ENCODE peak calls at places on chromosomes 11 and 22, in nine cellular contexts. One of them, this sample, is unnamed.

GRCh38 chr11:82315093-82315492 is 418.6 kb downstream of the FAM181B start:
- DNase-seq in adrenal gland: peak; percentile 63
- DNase-seq in neural progenitor cell: peak; percentile 70
- DNase-seq in AG10803: no peak
- DNase-seq in CD8-positive, alpha-beta memory T cell: no peak
- DNase-seq in transverse colon: peak; percentile 11
- DNase-seq in body of pancreas: peak; percentile 61
- DNase-seq in mesendoderm: peak; percentile 72
- DNase-seq in endodermal cell: peak; percentile 88
- DNase-seq in this sample: no peak

GRCh38 chr11:22539851-22540376 is 85.7 kb downstream of the FANCF start:
- DNase-seq in neural progenitor cell: peak; percentile 46
- DNase-seq in AG10803: peak; percentile 41
- DNase-seq in endodermal cell: no peak
- DNase-seq in mesendoderm: peak; percentile 32
- DNase-seq in adrenal gland: no peak
- DNase-seq in CD8-positive, alpha-beta memory T cell: no peak
- DNase-seq in transverse colon: no peak
- DNase-seq in body of pancreas: peak; percentile 7
- DNase-seq in this sample: no peak

GRCh38 chr22:30680998-30681770 is 13.5 kb upstream of the OSBP2 start:
- DNase-seq in neural progenitor cell: no peak
- DNase-seq in body of pancreas: no peak
- DNase-seq in CD8-positive, alpha-beta memory T cell: no peak
- DNase-seq in adrenal gland: no peak
- DNase-seq in mesendoderm: no peak
- DNase-seq in endodermal cell: no peak
- DNase-seq in AG10803: no peak
- DNase-seq in transverse colon: no peak
- DNase-seq in this sample: no peak

GRCh38 chr11:45662665-45663485 is 2.5 kb downstream of the CHST1 start:
- DNase-seq in body of pancreas: no peak
- DNase-seq in neural progenitor cell: peak; percentile 56
- DNase-seq in endodermal cell: peak; percentile 69
- DNase-seq in adrenal gland: no peak
- DNase-seq in transverse colon: no peak
- DNase-seq in AG10803: peak; percentile 85
- DNase-seq in CD8-positive, alpha-beta memory T cell: no peak
- DNase-seq in mesendoderm: peak; percentile 85
- DNase-seq in this sample: no peak

GRCh38 chr11:62553839-62554361 is 7.3 kb upstream of the AHNAK start:
- DNase-seq in adrenal gland: no peak
- DNase-seq in neural progenitor cell: no peak
- DNase-seq in CD8-positive, alpha-beta memory T cell: no peak
- DNase-seq in mesendoderm: no peak
- DNase-seq in endodermal cell: peak; percentile 55
- DNase-seq in AG10803: peak; percentile 83
- DNase-seq in body of pancreas: no peak
- DNase-seq in transverse colon: peak; percentile 62
- DNase-seq in this sample: no peak

GRCh38 chr11:91303754-91304153 is 920.9 kb upstream of the FAT3 start:
- DNase-seq in neural progenitor cell: no peak
- DNase-seq in CD8-positive, alpha-beta memory T cell: no peak
- DNase-seq in AG10803: no peak
- DNase-seq in adrenal gland: no peak
- DNase-seq in body of pancreas: no peak
- DNase-seq in transverse colon: no peak
- DNase-seq in mesendoderm: no peak
- DNase-seq in endodermal cell: no peak
- DNase-seq in this sample: no peak

GRCh38 chr22:29581799-29582198 is 886 bp upstream of the NIPSNAP1 start:
- DNase-seq in mesendoderm: no peak
- DNase-seq in endodermal cell: no peak
- DNase-seq in adrenal gland: no peak
- DNase-seq in AG10803: no peak
- DNase-seq in CD8-positive, alpha-beta memory T cell: no peak
- DNase-seq in transverse colon: peak; percentile 71
- DNase-seq in neural progenitor cell: no peak
- DNase-seq in body of pancreas: peak; percentile 50
- DNase-seq in this sample: no peak

GRCh38 chr22:43481528-43482309 is 69.9 kb downstream of the MPPED1 start:
- DNase-seq in adrenal gland: no peak
- DNase-seq in CD8-positive, alpha-beta memory T cell: no peak
- DNase-seq in AG10803: no peak
- DNase-seq in endodermal cell: peak; percentile 57
- DNase-seq in neural progenitor cell: peak; percentile 29
- DNase-seq in body of pancreas: no peak
- DNase-seq in transverse colon: no peak
- DNase-seq in mesendoderm: peak; percentile 43
- DNase-seq in this sample: no peak

GRCh38 chr11:72777755-72778278 is 16.0 kb downstream of the STARD10 start:
- DNase-seq in endodermal cell: no peak
- DNase-seq in neural progenitor cell: no peak
- DNase-seq in transverse colon: peak; percentile 37
- DNase-seq in mesendoderm: no peak
- DNase-seq in body of pancreas: peak; percentile 81
- DNase-seq in AG10803: no peak
- DNase-seq in CD8-positive, alpha-beta memory T cell: no peak
- DNase-seq in adrenal gland: peak; percentile 96
- DNase-seq in this sample: no peak

GRCh38 chr11:124402326-124402922 is 3.6 kb upstream of the OR8B3 start:
- DNase-seq in body of pancreas: peak; percentile 73
- DNase-seq in AG10803: peak; percentile 84
- DNase-seq in mesendoderm: peak; percentile 85
- DNase-seq in endodermal cell: peak; percentile 81
- DNase-seq in transverse colon: peak; percentile 47
- DNase-seq in CD8-positive, alpha-beta memory T cell: peak; percentile 1
- DNase-seq in adrenal gland: peak; percentile 80
- DNase-seq in neural progenitor cell: peak; percentile 62
- DNase-seq in this sample: no peak

GRCh38 chr11:27705873-27706820 is 5.9 kb upstream of the BDNF start:
- DNase-seq in mesendoderm: peak; percentile 49
- DNase-seq in adrenal gland: no peak
- DNase-seq in neural progenitor cell: peak; percentile 62
- DNase-seq in transverse colon: no peak
- DNase-seq in AG10803: peak; percentile 68
- DNase-seq in CD8-positive, alpha-beta memory T cell: no peak
- DNase-seq in body of pancreas: peak; percentile 45
- DNase-seq in endodermal cell: peak; percentile 76
- DNase-seq in this sample: no peak

GRCh38 chr11:73412308-73412707 is 36.1 kb downstream of the RELT start:
- DNase-seq in neural progenitor cell: no peak
- DNase-seq in CD8-positive, alpha-beta memory T cell: no peak
- DNase-seq in transverse colon: no peak
- DNase-seq in body of pancreas: no peak
- DNase-seq in endodermal cell: no peak
- DNase-seq in mesendoderm: no peak
- DNase-seq in adrenal gland: no peak
- DNase-seq in AG10803: no peak
- DNase-seq in this sample: no peak

GRCh38 chr11:115501895-115502589 is 2.2 kb downstream of the CADM1 start:
- DNase-seq in CD8-positive, alpha-beta memory T cell: no peak
- DNase-seq in AG10803: no peak
- DNase-seq in neural progenitor cell: peak; percentile 53
- DNase-seq in body of pancreas: no peak
- DNase-seq in transverse colon: no peak
- DNase-seq in adrenal gland: no peak
- DNase-seq in mesendoderm: peak; percentile 38
- DNase-seq in endodermal cell: no peak
- DNase-seq in this sample: no peak

GRCh38 chr11:36075053-36075452 is 131.2 kb downstream of the LDLRAD3 start:
- DNase-seq in AG10803: peak; percentile 97
- DNase-seq in body of pancreas: no peak
- DNase-seq in mesendoderm: no peak
- DNase-seq in CD8-positive, alpha-beta memory T cell: no peak
- DNase-seq in adrenal gland: no peak
- DNase-seq in endodermal cell: no peak
- DNase-seq in neural progenitor cell: no peak
- DNase-seq in transverse colon: no peak
- DNase-seq in this sample: no peak

GRCh38 chr22:43268261-43268660 is 74.9 kb downstream of the SCUBE1 start:
- DNase-seq in body of pancreas: no peak
- DNase-seq in neural progenitor cell: no peak
- DNase-seq in CD8-positive, alpha-beta memory T cell: no peak
- DNase-seq in AG10803: no peak
- DNase-seq in endodermal cell: no peak
- DNase-seq in mesendoderm: no peak
- DNase-seq in transverse colon: no peak
- DNase-seq in adrenal gland: no peak
- DNase-seq in this sample: no peak

GRCh38 chr22:41544671-41545476 is 604 bp upstream of the POLR3H start:
- DNase-seq in transverse colon: no peak
- DNase-seq in endodermal cell: no peak
- DNase-seq in AG10803: no peak
- DNase-seq in neural progenitor cell: peak; percentile 42
- DNase-seq in body of pancreas: no peak
- DNase-seq in mesendoderm: no peak
- DNase-seq in adrenal gland: no peak
- DNase-seq in CD8-positive, alpha-beta memory T cell: no peak
- DNase-seq in this sample: no peak

DNA sequence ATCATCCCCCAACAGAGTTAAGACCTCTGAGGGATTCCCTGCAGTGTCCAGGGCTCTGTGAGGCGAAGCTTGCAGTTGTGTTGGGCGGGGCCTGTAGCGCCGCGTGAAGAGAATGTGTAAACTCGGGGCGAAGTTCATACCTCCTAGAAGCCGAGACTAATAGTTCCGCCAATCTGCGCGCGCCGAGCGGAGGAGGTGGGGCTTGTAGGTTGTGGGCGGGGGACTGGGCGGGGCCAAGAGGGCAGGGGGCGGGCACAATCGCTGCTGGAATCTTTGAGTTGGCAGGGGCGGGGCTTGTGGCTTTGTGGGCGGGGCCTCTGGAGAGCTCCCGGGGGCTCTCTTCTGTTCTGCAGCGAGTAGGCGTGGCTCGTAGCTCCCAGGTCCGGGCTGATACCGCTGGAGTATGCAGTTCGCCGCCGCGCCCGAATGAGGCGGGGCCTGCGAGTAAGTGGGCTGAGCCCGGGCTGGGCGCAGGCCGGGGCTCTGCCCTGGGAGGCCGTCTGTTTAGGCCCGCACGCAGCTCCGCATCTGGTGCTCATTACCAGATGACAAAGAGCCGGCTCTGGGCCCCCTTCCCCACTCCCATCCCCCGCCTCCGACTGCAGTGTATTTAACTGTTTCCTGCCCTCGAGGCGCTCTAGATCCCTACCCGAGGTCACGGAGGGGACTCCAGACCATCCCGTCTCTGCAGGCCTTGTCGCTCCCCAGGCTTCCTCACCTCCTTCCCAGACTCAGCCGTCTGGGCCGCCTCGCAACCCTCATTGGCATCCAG is 4.1 kb downstream of the CD248 start:
- DNase-seq in endodermal cell: peak; percentile 100
- DNase-seq in adrenal gland: peak; percentile 99
- DNase-seq in transverse colon: peak; percentile 99
- DNase-seq in neural progenitor cell: peak; percentile 100
- DNase-seq in CD8-positive, alpha-beta memory T cell: peak; percentile 99
- DNase-seq in body of pancreas: peak; percentile 100
- DNase-seq in mesendoderm: peak; percentile 99
- DNase-seq in AG10803: peak; percentile 100
- DNase-seq in this sample: peak; percentile 98
- H3K4me3 ChIP-seq in endodermal cell: peak overlapping the region; percentile 90
- H3K4me3 ChIP-seq in adrenal gland: no peak overlapping the region
- H3K4me3 ChIP-seq in transverse colon: peak overlapping the region; percentile 33
- H3K4me3 ChIP-seq in neural progenitor cell: peak overlapping the region; percentile 53
- H3K4me3 ChIP-seq in CD8-positive, alpha-beta memory T cell: peak overlapping the region; percentile 70
- H3K4me3 ChIP-seq in body of pancreas: peak overlapping the region; percentile 27
- H3K4me3 ChIP-seq in mesendoderm: peak overlapping the region; percentile 65
- H3K4me3 ChIP-seq in AG10803: peak overlapping the region; percentile 93
- H3K4me3 ChIP-seq in this sample: peak overlapping the region; percentile 83

GRCh38 chr22:45164217-45165123 is 745 bp downstream of the NUP50 start:
- DNase-seq in mesendoderm: peak; percentile 39
- DNase-seq in adrenal gland: no peak
- DNase-seq in CD8-positive, alpha-beta memory T cell: peak; percentile 21
- DNase-seq in AG10803: no peak
- DNase-seq in neural progenitor cell: peak; percentile 68
- DNase-seq in body of pancreas: peak; percentile 40
- DNase-seq in transverse colon: peak; percentile 32
- DNase-seq in endodermal cell: peak; percentile 79
- DNase-seq in this sample: no peak
- H3K4me3 ChIP-seq in mesendoderm: peak overlapping the region; percentile 96
- H3K4me3 ChIP-seq in adrenal gland: peak overlapping the region; percentile 68
- H3K4me3 ChIP-seq in CD8-positive, alpha-beta memory T cell: peak overlapping the region; percentile 79
- H3K4me3 ChIP-seq in AG10803: peak overlapping the region; percentile 76
- H3K4me3 ChIP-seq in neural progenitor cell: peak overlapping the region; percentile 99
- H3K4me3 ChIP-seq in body of pancreas: peak overlapping the region; percentile 99
- H3K4me3 ChIP-seq in transverse colon: peak overlapping the region; percentile 94
- H3K4me3 ChIP-seq in endodermal cell: peak overlapping the region; percentile 97
- H3K4me3 ChIP-seq in this sample: peak overlapping the region; percentile 82

GRCh38 chr11:76629853-76630599 is 40.5 kb downstream of the LRRC32 start:
- DNase-seq in adrenal gland: peak; percentile 85
- DNase-seq in CD8-positive, alpha-beta memory T cell: no peak
- DNase-seq in AG10803: peak; percentile 68
- DNase-seq in neural progenitor cell: no peak
- DNase-seq in transverse colon: peak; percentile 66
- DNase-seq in body of pancreas: peak; percentile 26
- DNase-seq in endodermal cell: no peak
- DNase-seq in mesendoderm: no peak
- DNase-seq in this sample: no peak

GRCh38 chr11:76631566-76632308 is 38.8 kb downstream of the LRRC32 start:
- DNase-seq in body of pancreas: no peak
- DNase-seq in mesendoderm: no peak
- DNase-seq in adrenal gland: no peak
- DNase-seq in neural progenitor cell: no peak
- DNase-seq in AG10803: no peak
- DNase-seq in CD8-positive, alpha-beta memory T cell: no peak
- DNase-seq in transverse colon: no peak
- DNase-seq in endodermal cell: no peak
- DNase-seq in this sample: no peak

GRCh38 chr11:76629133-76629852 is 41.3 kb downstream of the LRRC32 start:
- DNase-seq in CD8-positive, alpha-beta memory T cell: no peak
- DNase-seq in AG10803: peak; percentile 79
- DNase-seq in mesendoderm: no peak
- DNase-seq in body of pancreas: peak; percentile 19
- DNase-seq in endodermal cell: no peak
- DNase-seq in neural progenitor cell: no peak
- DNase-seq in adrenal gland: peak; percentile 80
- DNase-seq in transverse colon: peak; percentile 48
- DNase-seq in this sample: no peak

GRCh38 chr11:76632492-76632891 is 38.1 kb downstream of the LRRC32 start:
- DNase-seq in endodermal cell: no peak
- DNase-seq in mesendoderm: no peak
- DNase-seq in CD8-positive, alpha-beta memory T cell: no peak
- DNase-seq in adrenal gland: no peak
- DNase-seq in AG10803: no peak
- DNase-seq in neural progenitor cell: no peak
- DNase-seq in body of pancreas: no peak
- DNase-seq in transverse colon: no peak
- DNase-seq in this sample: no peak

GRCh38 chr11:76630600-76630999 is 39.9 kb downstream of the LRRC32 start:
- DNase-seq in endodermal cell: no peak
- DNase-seq in AG10803: no peak
- DNase-seq in mesendoderm: no peak
- DNase-seq in adrenal gland: no peak
- DNase-seq in body of pancreas: no peak
- DNase-seq in transverse colon: no peak
- DNase-seq in CD8-positive, alpha-beta memory T cell: no peak
- DNase-seq in neural progenitor cell: no peak
- DNase-seq in this sample: no peak
- H3K4me3 ChIP-seq in endodermal cell: no peak overlapping the region
- H3K4me3 ChIP-seq in AG10803: no peak overlapping the region
- H3K4me3 ChIP-seq in mesendoderm: no peak overlapping the region
- H3K4me3 ChIP-seq in adrenal gland: no peak overlapping the region
- H3K4me3 ChIP-seq in body of pancreas: no peak overlapping the region
- H3K4me3 ChIP-seq in transverse colon: no peak overlapping the region
- H3K4me3 ChIP-seq in CD8-positive, alpha-beta memory T cell: no peak overlapping the region
- H3K4me3 ChIP-seq in neural progenitor cell: no peak overlapping the region
- H3K4me3 ChIP-seq in this sample: peak overlapping the region; percentile 52

GRCh38 chr11:71193431-71193830 is 58.9 kb downstream of the SHANK2 start:
- DNase-seq in adrenal gland: no peak
- DNase-seq in mesendoderm: no peak
- DNase-seq in endodermal cell: no peak
- DNase-seq in AG10803: no peak
- DNase-seq in neural progenitor cell: no peak
- DNase-seq in transverse colon: no peak
- DNase-seq in body of pancreas: no peak
- DNase-seq in CD8-positive, alpha-beta memory T cell: no peak
- DNase-seq in this sample: no peak
- H3K4me3 ChIP-seq in adrenal gland: no peak overlapping the region
- H3K4me3 ChIP-seq in mesendoderm: no peak overlapping the region
- H3K4me3 ChIP-seq in endodermal cell: no peak overlapping the region
- H3K4me3 ChIP-seq in AG10803: no peak overlapping the region
- H3K4me3 ChIP-seq in neural progenitor cell: no peak overlapping the region
- H3K4me3 ChIP-seq in transverse colon: no peak overlapping the region
- H3K4me3 ChIP-seq in body of pancreas: no peak overlapping the region
- H3K4me3 ChIP-seq in CD8-positive, alpha-beta memory T cell: no peak overlapping the region
- H3K4me3 ChIP-seq in this sample: no peak overlapping the region